ENCODE peak calls at places on chromosomes 4 and X, in seven cellular contexts. One of them, this sample, is unnamed.
A peak's percentile ranks its signal among the peaks of the same experiment; 100 is the strongest.

GRCh38 chrX:133323450-133323849 is 91.8 kb downstream of the GPC4 start:
- DNase-seq in stimulated activated CD4-positive, alpha-beta T cell treated with anti-CD3 and anti-CD28 coated beads, Interleukin-4, amount 100 ng/mL, for 4 hours: no peak
- DNase-seq in H9: no peak
- DNase-seq in NCI-H187: no peak
- DNase-seq in neural crest cell: no peak
- DNase-seq in AG09309: no peak
- DNase-seq in cardiac septum: no peak
- DNase-seq in this sample: no peak

GRCh38 chr4:3317011-3317655 is 24.3 kb downstream of the RGS12 start:
- DNase-seq in stimulated activated CD4-positive, alpha-beta T cell treated with anti-CD3 and anti-CD28 coated beads, Interleukin-4, amount 100 ng/mL, for 4 hours: no peak
- DNase-seq in H9: peak; percentile 25
- DNase-seq in NCI-H187: no peak
- DNase-seq in neural crest cell: no peak
- DNase-seq in AG09309: no peak
- DNase-seq in cardiac septum: peak; percentile 71
- DNase-seq in this sample: no peak

GRCh38 chr4:150739591-150739990 is 157.6 kb downstream of the MAB21L2 start:
- DNase-seq in stimulated activated CD4-positive, alpha-beta T cell treated with anti-CD3 and anti-CD28 coated beads, Interleukin-4, amount 100 ng/mL, for 4 hours: no peak
- DNase-seq in H9: no peak
- DNase-seq in NCI-H187: no peak
- DNase-seq in neural crest cell: no peak
- DNase-seq in AG09309: no peak
- DNase-seq in cardiac septum: no peak
- DNase-seq in this sample: no peak

GRCh38 chr4:566508-567295 is 9.4 kb downstream of the TMEM271 start:
- DNase-seq in stimulated activated CD4-positive, alpha-beta T cell treated with anti-CD3 and anti-CD28 coated beads, Interleukin-4, amount 100 ng/mL, for 4 hours: no peak
- DNase-seq in H9: no peak
- DNase-seq in NCI-H187: no peak
- DNase-seq in neural crest cell: no peak
- DNase-seq in AG09309: no peak
- DNase-seq in cardiac septum: peak; percentile 43
- DNase-seq in this sample: no peak

GRCh38 chr4:117422272-117422671 is 336.9 kb upstream of the TRAM1L1 start:
- DNase-seq in stimulated activated CD4-positive, alpha-beta T cell treated with anti-CD3 and anti-CD28 coated beads, Interleukin-4, amount 100 ng/mL, for 4 hours: no peak
- DNase-seq in H9: no peak
- DNase-seq in NCI-H187: no peak
- DNase-seq in neural crest cell: no peak
- DNase-seq in AG09309: no peak
- DNase-seq in cardiac septum: no peak
- DNase-seq in this sample: no peak

GRCh38 chr4:165715211-165715610 is 157.8 kb upstream of the TLL1 start:
- DNase-seq in stimulated activated CD4-positive, alpha-beta T cell treated with anti-CD3 and anti-CD28 coated beads, Interleukin-4, amount 100 ng/mL, for 4 hours: no peak
- DNase-seq in H9: no peak
- DNase-seq in NCI-H187: no peak
- DNase-seq in neural crest cell: no peak
- DNase-seq in AG09309: no peak
- DNase-seq in cardiac septum: no peak
- DNase-seq in this sample: no peak

GRCh38 chr4:185275501-185275900 is 66.1 kb downstream of the SNX25 start:
- DNase-seq in stimulated activated CD4-positive, alpha-beta T cell treated with anti-CD3 and anti-CD28 coated beads, Interleukin-4, amount 100 ng/mL, for 4 hours: no peak
- DNase-seq in H9: no peak
- DNase-seq in NCI-H187: no peak
- DNase-seq in neural crest cell: no peak
- DNase-seq in AG09309: no peak
- DNase-seq in cardiac septum: no peak
- DNase-seq in this sample: no peak

GRCh38 chrX:115322375-115322774 is 32.9 kb downstream of the LUZP4 start:
- DNase-seq in stimulated activated CD4-positive, alpha-beta T cell treated with anti-CD3 and anti-CD28 coated beads, Interleukin-4, amount 100 ng/mL, for 4 hours: no peak
- DNase-seq in H9: no peak
- DNase-seq in NCI-H187: no peak
- DNase-seq in neural crest cell: no peak
- DNase-seq in AG09309: no peak
- DNase-seq in cardiac septum: no peak
- DNase-seq in this sample: no peak

GRCh38 chrX:47129879-47130358 is 14.6 kb downstream of the NDUFB11 start:
- DNase-seq in stimulated activated CD4-positive, alpha-beta T cell treated with anti-CD3 and anti-CD28 coated beads, Interleukin-4, amount 100 ng/mL, for 4 hours: no peak
- DNase-seq in H9: no peak
- DNase-seq in NCI-H187: no peak
- DNase-seq in neural crest cell: no peak
- DNase-seq in AG09309: no peak
- DNase-seq in cardiac septum: no peak
- DNase-seq in this sample: no peak

GRCh38 chrX:7941390-7942042 is 14.3 kb upstream of the PNPLA4 start:
- DNase-seq in stimulated activated CD4-positive, alpha-beta T cell treated with anti-CD3 and anti-CD28 coated beads, Interleukin-4, amount 100 ng/mL, for 4 hours: no peak
- DNase-seq in H9: peak; percentile 27
- DNase-seq in NCI-H187: no peak
- DNase-seq in neural crest cell: no peak
- DNase-seq in AG09309: no peak
- DNase-seq in cardiac septum: no peak
- DNase-seq in this sample: no peak

This sample was measured in NT2/D1.